ENCODE peak calls at places on chromosomes 12 and 14, in eight cellular contexts. M is NCI-H345; T is A172; C is CD8-positive, alpha-beta T cell; X is Kasumi-1; A is progenitor cell of endocrine pancreas; U is cardiac fibroblast; I is NCI-H524 treated with DMSO at 0.1 percent for 48 hours. V is an unnamed sample.

GRCh38 chr12:132414634-132415340 is 75.2 kb upstream of the FBRSL1 start:
- DNase-seq in M (peak), T (peak), C (peak), X (peak), A (peak), U (peak), I (no peak), V (peak)

GRCh38 chr12:132726386-132726785 is 15.7 kb downstream of the PGAM5 start:
- DNase-seq in M (no peak), T (no peak), C (no peak), X (no peak), A (no peak), U (no peak), I (no peak), V (no peak)

GRCh38 chr12:75683220-75683619 is 171.8 kb upstream of the KRR1 start:
- DNase-seq in M (no peak), T (no peak), C (no peak), X (no peak), A (no peak), U (no peak), I (no peak), V (no peak)

GRCh38 chr14:101738921-101739320 is 22.6 kb upstream of the PPP2R5C start:
- DNase-seq in M (no peak), T (no peak), C (no peak), X (no peak), A (no peak), U (no peak), I (no peak), V (no peak)

GRCh38 chr14:93006484-93007128 is 83.7 kb downstream of the CHGA start:
- DNase-seq in M (peak), T (no peak), C (no peak), X (no peak), A (no peak), U (peak), I (peak), V (no peak)

GRCh38 chr12:39905152-39905551 is 200.7 kb downstream of the SLC2A13 start:
- DNase-seq in M (no peak), T (peak), C (no peak), X (no peak), A (no peak), U (peak), I (no peak), V (peak)

GRCh38 chr12:61610143-61610542 is 650.1 kb upstream of the USP15 start:
- DNase-seq in M (no peak), T (no peak), C (no peak), X (no peak), A (no peak), U (no peak), I (no peak), V (no peak)

GRCh38 chr14:94177806-94178205 is 3.7 kb downstream of the PPP4R4 start:
- DNase-seq in M (no peak), T (no peak), C (no peak), X (no peak), A (no peak), U (no peak), I (no peak), V (no peak)

GRCh38 chr12:32272465-32272864 is 126.9 kb upstream of the FGD4 start:
- DNase-seq in M (no peak), T (no peak), C (no peak), X (no peak), A (no peak), U (no peak), I (no peak), V (no peak)

GRCh38 chr14:33738481-33738880 is 212.4 kb downstream of the EGLN3 start:
- DNase-seq in M (no peak), T (no peak), C (no peak), X (no peak), A (no peak), U (no peak), I (no peak), V (no peak)